ENCODE peak calls at places on chromosomes 3 and 15, in eight cellular contexts. One of them, this sample, is unnamed.

GRCh38 chr15:27082526-27082925 is 111.5 kb downstream of the GABRG3 start:
- DNase-seq in cardiac fibroblast: no peak
- DNase-seq in activated CD4-positive, alpha-beta T cell treated with anti-CD3 and anti-CD28 coated beads, Interleukin-2, amount 50 U/mL, for 24 hours: no peak
- DNase-seq in C1 segment of cervical spinal cord: no peak
- DNase-seq in A549: no peak
- DNase-seq in cardiac muscle cell: no peak
- DNase-seq in dorsolateral prefrontal cortex: no peak
- DNase-seq in AG10803: no peak
- DNase-seq in this sample: no peak

GRCh38 chr3:139151530-139151929 is 106.8 kb upstream of the PRR23C start:
- DNase-seq in A549: no peak
- DNase-seq in dorsolateral prefrontal cortex: no peak
- DNase-seq in C1 segment of cervical spinal cord: no peak
- DNase-seq in activated CD4-positive, alpha-beta T cell treated with anti-CD3 and anti-CD28 coated beads, Interleukin-2, amount 50 U/mL, for 24 hours: no peak
- DNase-seq in cardiac fibroblast: no peak
- DNase-seq in cardiac muscle cell: no peak
- DNase-seq in AG10803: no peak
- DNase-seq in this sample: no peak

GRCh38 chr15:78640840-78641733 is at the start of gene CHRNB4:
- DNase-seq in activated CD4-positive, alpha-beta T cell treated with anti-CD3 and anti-CD28 coated beads, Interleukin-2, amount 50 U/mL, for 24 hours: no peak
- DNase-seq in cardiac fibroblast: peak; percentile 3
- DNase-seq in dorsolateral prefrontal cortex: no peak
- DNase-seq in AG10803: no peak
- DNase-seq in A549: no peak
- DNase-seq in cardiac muscle cell: peak; percentile 41
- DNase-seq in C1 segment of cervical spinal cord: no peak
- DNase-seq in this sample: no peak

GRCh38 chr3:194139085-194139976 is 3.4 kb downstream of the HES1 start:
- DNase-seq in activated CD4-positive, alpha-beta T cell treated with anti-CD3 and anti-CD28 coated beads, Interleukin-2, amount 50 U/mL, for 24 hours: no peak
- DNase-seq in AG10803: peak; percentile 83
- DNase-seq in cardiac fibroblast: peak; percentile 75
- DNase-seq in cardiac muscle cell: peak; percentile 72
- DNase-seq in C1 segment of cervical spinal cord: no peak
- DNase-seq in dorsolateral prefrontal cortex: no peak
- DNase-seq in A549: peak; percentile 69
- DNase-seq in this sample: no peak

GRCh38 chr3:73745429-73746247 is 120.9 kb upstream of the PDZRN3 start:
- DNase-seq in A549: no peak
- DNase-seq in AG10803: peak; percentile 18
- DNase-seq in activated CD4-positive, alpha-beta T cell treated with anti-CD3 and anti-CD28 coated beads, Interleukin-2, amount 50 U/mL, for 24 hours: no peak
- DNase-seq in dorsolateral prefrontal cortex: no peak
- DNase-seq in C1 segment of cervical spinal cord: no peak
- DNase-seq in cardiac muscle cell: peak; percentile 26
- DNase-seq in cardiac fibroblast: peak; percentile 48
- DNase-seq in this sample: no peak

GRCh38 chr3:95297586-95297985 is 1234.7 kb downstream of the NSUN3 start:
- DNase-seq in A549: no peak
- DNase-seq in activated CD4-positive, alpha-beta T cell treated with anti-CD3 and anti-CD28 coated beads, Interleukin-2, amount 50 U/mL, for 24 hours: no peak
- DNase-seq in cardiac fibroblast: peak; percentile 24
- DNase-seq in AG10803: no peak
- DNase-seq in C1 segment of cervical spinal cord: no peak
- DNase-seq in dorsolateral prefrontal cortex: no peak
- DNase-seq in cardiac muscle cell: no peak
- DNase-seq in this sample: no peak

GRCh38 chr3:108030915-108031425 is 59.9 kb downstream of the CD47 start:
- DNase-seq in C1 segment of cervical spinal cord: no peak
- DNase-seq in cardiac muscle cell: no peak
- DNase-seq in activated CD4-positive, alpha-beta T cell treated with anti-CD3 and anti-CD28 coated beads, Interleukin-2, amount 50 U/mL, for 24 hours: no peak
- DNase-seq in AG10803: no peak
- DNase-seq in A549: no peak
- DNase-seq in dorsolateral prefrontal cortex: no peak
- DNase-seq in cardiac fibroblast: no peak
- DNase-seq in this sample: no peak

GRCh38 chr3:156553705-156554356 is 1.1 kb downstream of the SSR3 start:
- DNase-seq in A549: peak; percentile 24
- DNase-seq in cardiac fibroblast: peak; percentile 79
- DNase-seq in C1 segment of cervical spinal cord: no peak
- DNase-seq in dorsolateral prefrontal cortex: no peak
- DNase-seq in AG10803: peak; percentile 76
- DNase-seq in cardiac muscle cell: peak; percentile 79
- DNase-seq in activated CD4-positive, alpha-beta T cell treated with anti-CD3 and anti-CD28 coated beads, Interleukin-2, amount 50 U/mL, for 24 hours: no peak
- DNase-seq in this sample: no peak

GRCh38 chr3:138362536-138362935 is 14.2 kb downstream of the MRAS start:
- DNase-seq in A549: no peak
- DNase-seq in cardiac muscle cell: no peak
- DNase-seq in C1 segment of cervical spinal cord: no peak
- DNase-seq in cardiac fibroblast: no peak
- DNase-seq in activated CD4-positive, alpha-beta T cell treated with anti-CD3 and anti-CD28 coated beads, Interleukin-2, amount 50 U/mL, for 24 hours: no peak
- DNase-seq in AG10803: no peak
- DNase-seq in dorsolateral prefrontal cortex: no peak
- DNase-seq in this sample: no peak

GRCh38 chr3:185983495-185984141 is 45.8 kb upstream of the TRA2B start:
- DNase-seq in A549: peak; percentile 76
- DNase-seq in C1 segment of cervical spinal cord: peak; percentile 48
- DNase-seq in activated CD4-positive, alpha-beta T cell treated with anti-CD3 and anti-CD28 coated beads, Interleukin-2, amount 50 U/mL, for 24 hours: peak; percentile 59
- DNase-seq in AG10803: peak; percentile 53
- DNase-seq in cardiac muscle cell: peak; percentile 75
- DNase-seq in dorsolateral prefrontal cortex: peak; percentile 44
- DNase-seq in cardiac fibroblast: peak; percentile 81
- DNase-seq in this sample: no peak

GRCh38 chr3:195895900-195896360 is 12.4 kb downstream of the TNK2 start:
- DNase-seq in C1 segment of cervical spinal cord: peak; percentile 57
- DNase-seq in activated CD4-positive, alpha-beta T cell treated with anti-CD3 and anti-CD28 coated beads, Interleukin-2, amount 50 U/mL, for 24 hours: peak; percentile 48
- DNase-seq in dorsolateral prefrontal cortex: peak; percentile 54
- DNase-seq in cardiac muscle cell: no peak
- DNase-seq in cardiac fibroblast: no peak
- DNase-seq in A549: peak; percentile 30
- DNase-seq in AG10803: no peak
- DNase-seq in this sample: no peak

GRCh38 chr3:19688767-19689166 is 245.2 kb downstream of the EFHB start:
- DNase-seq in A549: peak; percentile 13
- DNase-seq in cardiac muscle cell: no peak
- DNase-seq in cardiac fibroblast: no peak
- DNase-seq in dorsolateral prefrontal cortex: no peak
- DNase-seq in activated CD4-positive, alpha-beta T cell treated with anti-CD3 and anti-CD28 coated beads, Interleukin-2, amount 50 U/mL, for 24 hours: no peak
- DNase-seq in C1 segment of cervical spinal cord: no peak
- DNase-seq in AG10803: no peak
- DNase-seq in this sample: no peak

GRCh38 chr3:13624021-13624420 is 75.1 kb downstream of the FBLN2 start:
- DNase-seq in A549: no peak
- DNase-seq in C1 segment of cervical spinal cord: no peak
- DNase-seq in cardiac muscle cell: no peak
- DNase-seq in activated CD4-positive, alpha-beta T cell treated with anti-CD3 and anti-CD28 coated beads, Interleukin-2, amount 50 U/mL, for 24 hours: no peak
- DNase-seq in dorsolateral prefrontal cortex: no peak
- DNase-seq in AG10803: no peak
- DNase-seq in cardiac fibroblast: no peak
- DNase-seq in this sample: no peak

GRCh38 chr3:192923731-192924130 is 6.1 kb upstream of the MB21D2 start:
- DNase-seq in cardiac fibroblast: no peak
- DNase-seq in C1 segment of cervical spinal cord: no peak
- DNase-seq in activated CD4-positive, alpha-beta T cell treated with anti-CD3 and anti-CD28 coated beads, Interleukin-2, amount 50 U/mL, for 24 hours: no peak
- DNase-seq in dorsolateral prefrontal cortex: no peak
- DNase-seq in A549: no peak
- DNase-seq in cardiac muscle cell: no peak
- DNase-seq in AG10803: no peak
- DNase-seq in this sample: no peak

This sample was measured in SIG-M5.